ENCODE peak calls at places on chromosomes 3 and 15, in four cellular contexts. One of them, this sample, is unnamed.

GRCh38 chr3:74267583-74268184 is 346.8 kb downstream of the CNTN3 start:
- DNase-seq in Daoy: peak
- DNase-seq in left ventricle myocardium inferior: no peak
- DNase-seq in K562: peak
- DNase-seq in this sample: no peak

GRCh38 chr3:117761992-117762944 is 1052.7 kb downstream of the TUSC7 start:
- DNase-seq in Daoy: no peak
- DNase-seq in left ventricle myocardium inferior: no peak
- DNase-seq in K562: no peak
- DNase-seq in this sample: no peak

GRCh38 chr3:132416807-132417694 is at the start of gene DNAJC13:
- DNase-seq in K562: peak
- DNase-seq in Daoy: peak
- DNase-seq in left ventricle myocardium inferior: peak
- DNase-seq in this sample: peak

GRCh38 chr3:64612916-64613526 is 74.8 kb downstream of the ADAMTS9 start:
- DNase-seq in K562: no peak
- DNase-seq in Daoy: no peak
- DNase-seq in left ventricle myocardium inferior: no peak
- DNase-seq in this sample: no peak

GRCh38 chr3:4741404-4742307 is 237.6 kb upstream of the BHLHE40 start:
- DNase-seq in left ventricle myocardium inferior: no peak
- DNase-seq in Daoy: peak
- DNase-seq in K562: peak
- DNase-seq in this sample: peak

GRCh38 chr15:71449363-71449762 is 334.1 kb downstream of the THSD4 start:
- DNase-seq in left ventricle myocardium inferior: no peak
- DNase-seq in K562: no peak
- DNase-seq in Daoy: no peak
- DNase-seq in this sample: no peak

GRCh38 chr3:123341871-123342630 is 106.8 kb downstream of the ADCY5 start:
- DNase-seq in left ventricle myocardium inferior: peak
- DNase-seq in K562: peak
- DNase-seq in Daoy: no peak
- DNase-seq in this sample: no peak

GRCh38 chr3:138752886-138753285 is 81.8 kb downstream of the PIK3CB start:
- DNase-seq in Daoy: no peak
- DNase-seq in K562: no peak
- DNase-seq in left ventricle myocardium inferior: no peak
- DNase-seq in this sample: no peak

GRCh38 chr15:66825139-66825538 is 123.1 kb downstream of the SMAD6 start:
- DNase-seq in Daoy: no peak
- DNase-seq in left ventricle myocardium inferior: no peak
- DNase-seq in K562: no peak
- DNase-seq in this sample: no peak

GRCh38 chr3:135982922-135983581 is 17.5 kb downstream of the PPP2R3A start:
- DNase-seq in K562: no peak
- DNase-seq in left ventricle myocardium inferior: no peak
- DNase-seq in Daoy: peak
- DNase-seq in this sample: peak

GRCh38 chr3:195904364-195904763 is 4.0 kb downstream of the TNK2 start:
- DNase-seq in Daoy: no peak
- DNase-seq in left ventricle myocardium inferior: no peak
- DNase-seq in K562: no peak
- DNase-seq in this sample: no peak

GRCh38 chr15:91186892-91187644 is 87.0 kb downstream of the SV2B start:
- DNase-seq in K562: no peak
- DNase-seq in left ventricle myocardium inferior: no peak
- DNase-seq in Daoy: peak
- DNase-seq in this sample: no peak

GRCh38 chr3:157475921-157476395 is 27.3 kb downstream of the VEPH1 start:
- DNase-seq in Daoy: peak
- DNase-seq in left ventricle myocardium inferior: no peak
- DNase-seq in K562: no peak
- DNase-seq in this sample: peak

GRCh38 chr3:184077881-184078280 is 19.0 kb upstream of the HTR3E start:
- DNase-seq in K562: no peak
- DNase-seq in Daoy: no peak
- DNase-seq in left ventricle myocardium inferior: no peak
- DNase-seq in this sample: no peak

GRCh38 chr15:68764090-68764489 is 56.6 kb downstream of the ANP32A start:
- DNase-seq in Daoy: no peak
- DNase-seq in K562: no peak
- DNase-seq in left ventricle myocardium inferior: no peak
- DNase-seq in this sample: no peak

GRCh38 chr3:184343200-184343876 is 5.9 kb downstream of the FAM131A start:
- DNase-seq in K562: no peak
- DNase-seq in Daoy: no peak
- DNase-seq in left ventricle myocardium inferior: no peak
- DNase-seq in this sample: no peak

GRCh38 chr3:25257026-25257425 is 171.0 kb upstream of the RARB start:
- DNase-seq in Daoy: peak
- DNase-seq in K562: no peak
- DNase-seq in left ventricle myocardium inferior: no peak
- DNase-seq in this sample: peak

GRCh38 chr3:5144316-5144994 is 22.4 kb downstream of the ARL8B start:
- DNase-seq in K562: no peak
- DNase-seq in left ventricle myocardium inferior: no peak
- DNase-seq in Daoy: no peak
- DNase-seq in this sample: no peak

GRCh38 chr3:158105124-158105709 is 1.0 kb downstream of the SHOX2 start:
- DNase-seq in left ventricle myocardium inferior: no peak
- DNase-seq in Daoy: peak
- DNase-seq in K562: peak
- DNase-seq in this sample: no peak

GRCh38 chr15:69523010-69524001 is 70.7 kb downstream of the RPLP1 start:
- DNase-seq in left ventricle myocardium inferior: peak
- DNase-seq in Daoy: peak
- DNase-seq in K562: peak
- DNase-seq in this sample: peak

GRCh38 chr15:70379938-70380337 is 282.2 kb upstream of the TLE3 start:
- DNase-seq in K562: no peak
- DNase-seq in Daoy: no peak
- DNase-seq in left ventricle myocardium inferior: no peak
- DNase-seq in this sample: no peak

GRCh38 chr3:88141458-88142083 is 8.2 kb upstream of the C3orf38 start:
- DNase-seq in left ventricle myocardium inferior: no peak
- DNase-seq in K562: no peak
- DNase-seq in Daoy: no peak
- DNase-seq in this sample: peak

GRCh38 chr15:81085213-81085612 is 48.9 kb upstream of the CFAP161 start:
- DNase-seq in Daoy: no peak
- DNase-seq in K562: no peak
- DNase-seq in left ventricle myocardium inferior: no peak
- DNase-seq in this sample: no peak

GRCh38 chr3:3059637-3060036 is 50.5 kb downstream of the IL5RA start:
- DNase-seq in left ventricle myocardium inferior: no peak
- DNase-seq in Daoy: no peak
- DNase-seq in K562: no peak
- DNase-seq in this sample: no peak

GRCh38 chr3:77795013-77795412 is 755.1 kb downstream of the ROBO2 start:
- DNase-seq in Daoy: no peak
- DNase-seq in K562: no peak
- DNase-seq in left ventricle myocardium inferior: no peak
- DNase-seq in this sample: no peak

GRCh38 chr3:186209810-186210752 is 101.2 kb upstream of the ETV5 start:
- DNase-seq in Daoy: peak
- DNase-seq in K562: peak
- DNase-seq in left ventricle myocardium inferior: peak
- DNase-seq in this sample: no peak

GRCh38 chr3:98722389-98722788 is 40.8 kb upstream of the ST3GAL6 start:
- DNase-seq in Daoy: no peak
- DNase-seq in K562: no peak
- DNase-seq in left ventricle myocardium inferior: no peak
- DNase-seq in this sample: no peak

GRCh38 chr15:98620020-98620419 is 28.3 kb upstream of the IGF1R start:
- DNase-seq in left ventricle myocardium inferior: no peak
- DNase-seq in K562: no peak
- DNase-seq in Daoy: no peak
- DNase-seq in this sample: no peak

GRCh38 chr15:63497642-63498100 is 6.7 kb upstream of the USP3 start:
- DNase-seq in left ventricle myocardium inferior: peak
- DNase-seq in K562: no peak
- DNase-seq in Daoy: no peak
- DNase-seq in this sample: no peak

This sample was measured in RCC 7860.